ENCODE peak calls at places on chromosomes 3 and 15, in seven cellular contexts. T, L, P, W, G, X and O are unnamed samples.

GRCh38 chr3:100231668-100232067 is 29.1 kb upstream of the TBC1D23 start:
- DNase-seq in X (no peak), W (no peak), G (no peak), P (no peak), T (no peak), L (no peak), O (no peak)

GRCh38 chr3:187743195-187744141 is 1.8 kb downstream of the BCL6 start:
- DNase-seq in X (no peak), P (no peak), W (peak), G (peak), L (no peak), T (no peak), O (peak)

GRCh38 chr15:101531170-101531569 is 41.7 kb upstream of the PCSK6 start:
- DNase-seq in X (no peak), T (no peak), G (no peak), P (no peak), L (no peak), W (no peak), O (no peak)

GRCh38 chr15:61530769-61531168 is 301.7 kb upstream of the RORA start:
- DNase-seq in T (no peak), L (peak), W (peak), X (no peak), P (no peak), G (no peak), O (no peak)

GRCh38 chr3:140736863-140737460 is 59.1 kb downstream of the TRIM42 start:
- DNase-seq in W (peak), T (no peak), G (no peak), L (peak), P (no peak), X (no peak), O (peak)

GRCh38 chr3:196942915-196943277 is 568 bp upstream of the NCBP2 start:
- DNase-seq in T (no peak), W (no peak), G (no peak), P (no peak), L (peak), X (no peak), O (no peak)

GRCh38 chr3:142568393-142569017 is 10.0 kb downstream of the ATR start:
- DNase-seq in X (no peak), P (no peak), G (no peak), W (no peak), T (no peak), L (peak), O (no peak)

GRCh38 chr3:43180027-43180426 is 74.1 kb upstream of the POMGNT2 start:
- DNase-seq in G (no peak), W (peak), L (no peak), T (peak), X (no peak), P (peak), O (peak)

GRCh38 chr3:32435911-32436815 is 44.5 kb downstream of the CMTM7 start:
- DNase-seq in T (no peak), L (no peak), P (no peak), W (no peak), X (no peak), G (no peak), O (no peak)

GRCh38 chr3:72043212-72044133 is 258.5 kb upstream of the PROK2 start:
- DNase-seq in L (no peak), P (no peak), X (no peak), W (no peak), T (no peak), G (no peak), O (peak)

GRCh38 chr3:2568929-2569328 is 470.3 kb downstream of the CNTN4 start:
- DNase-seq in X (no peak), L (no peak), W (no peak), T (no peak), P (no peak), G (no peak), O (no peak)

GRCh38 chr3:124033360-124034015 is 41.6 kb upstream of the ROPN1 start:
- DNase-seq in X (no peak), W (no peak), T (no peak), L (peak), G (peak), P (no peak), O (no peak)

GRCh38 chr15:51775967-51776816 is 24.8 kb downstream of the TMOD2 start:
- DNase-seq in L (peak), X (no peak), P (no peak), T (no peak), G (peak), W (peak), O (peak)

GRCh38 chr3:114320251-114320650 is 26.4 kb downstream of the TIGIT start:
- DNase-seq in X (no peak), L (no peak), P (no peak), T (no peak), W (no peak), G (no peak), O (no peak)

GRCh38 chr15:80026310-80026709 is 33.2 kb upstream of the ZFAND6 start:
- DNase-seq in L (no peak), G (no peak), T (no peak), P (no peak), X (no peak), W (no peak), O (no peak)

GRCh38 chr3:132256984-132257383 is 60.2 kb upstream of the ACP3 start:
- DNase-seq in G (no peak), P (no peak), X (no peak), L (peak), T (no peak), W (peak), O (peak)

GRCh38 chr15:70866982-70867644 is 13.2 kb upstream of the LARP6 start:
- DNase-seq in T (no peak), L (no peak), W (peak), X (no peak), G (no peak), P (no peak), O (no peak)

GRCh38 chr3:136311971-136312370 is 61.8 kb downstream of the PCCB start:
- DNase-seq in G (no peak), P (no peak), T (no peak), L (no peak), W (peak), X (no peak), O (no peak)

GRCh38 chr15:90013503-90013937 is 12.4 kb downstream of the ZNF710 start:
- DNase-seq in P (no peak), W (no peak), G (no peak), T (no peak), X (no peak), L (no peak), O (peak)

GRCh38 chr15:88834211-88834812 is 31.1 kb downstream of the ACAN start:
- DNase-seq in T (no peak), P (no peak), G (peak), L (peak), X (no peak), W (peak), O (no peak)

GRCh38 chr3:13014755-13015285 is 58.4 kb downstream of the IQSEC1 start:
- DNase-seq in L (no peak), T (no peak), G (no peak), W (no peak), P (no peak), X (no peak), O (no peak)

GRCh38 chr3:64187065-64187959 is 38.0 kb downstream of the PRICKLE2 start:
- DNase-seq in P (no peak), T (peak), X (no peak), G (no peak), L (peak), W (peak), O (no peak)

GRCh38 chr3:122553171-122553570 is 10.9 kb downstream of the PARP9 start:
- DNase-seq in L (no peak), X (no peak), G (no peak), P (no peak), W (no peak), T (no peak), O (no peak)

GRCh38 chr15:81372571-81372970 is 1.4 kb downstream of the TMC3 start:
- DNase-seq in X (no peak), P (no peak), G (no peak), L (no peak), W (no peak), T (no peak), O (no peak)

GRCh38 chr15:66014022-66014421 is 144.7 kb downstream of the RAB11A start:
- DNase-seq in X (no peak), L (no peak), T (no peak), G (no peak), W (no peak), P (no peak), O (no peak)

GRCh38 chr3:126417461-126418255 is 22.9 kb downstream of the CFAP100 start:
- DNase-seq in W (no peak), L (no peak), T (no peak), X (no peak), G (no peak), P (no peak), O (no peak)

GRCh38 chr15:55912982-55913381 is 80.4 kb downstream of the NEDD4 start:
- DNase-seq in G (no peak), T (no peak), W (peak), L (no peak), P (no peak), X (no peak), O (no peak)

GRCh38 chr15:72033285-72033684 is 84.7 kb downstream of the MYO9A start:
- DNase-seq in X (no peak), G (no peak), P (no peak), W (no peak), T (no peak), L (no peak), O (no peak)

GRCh38 chr3:45140392-45140791 is 5.8 kb downstream of the CDCP1 start:
- DNase-seq in T (no peak), L (no peak), W (no peak), X (no peak), G (no peak), P (no peak), O (no peak)

GRCh38 chr15:100780208-100780800 is 99.3 kb upstream of the ALDH1A3 start:
- DNase-seq in L (no peak), P (no peak), W (no peak), X (no peak), G (no peak), T (no peak), O (no peak)

GRCh38 chr3:102129774-102130608 is 280.7 kb downstream of the NFKBIZ start:
- DNase-seq in T (peak), X (no peak), G (no peak), P (no peak), W (peak), L (no peak), O (no peak)

GRCh38 chr3:148233403-148233802 is 464.3 kb upstream of the AGTR1 start:
- DNase-seq in W (peak), G (no peak), X (no peak), P (no peak), T (no peak), L (no peak), O (no peak)

GRCh38 chr15:80991446-80991845 is 1.8 kb upstream of the MESD start:
- DNase-seq in X (no peak), T (no peak), P (no peak), L (no peak), G (no peak), W (peak), O (peak)

GRCh38 chr3:198071602-198072285 is 111.7 kb downstream of the LMLN start:
- DNase-seq in W (peak), G (no peak), L (peak), X (no peak), P (no peak), T (peak), O (peak)

GRCh38 chr3:187209501-187209900 is 12.2 kb downstream of the RTP1 start:
- DNase-seq in W (no peak), L (no peak), X (no peak), P (no peak), T (no peak), G (no peak), O (no peak)

GRCh38 chr3:100257601-100258000 is 3.2 kb upstream of the TBC1D23 start:
- DNase-seq in T (no peak), P (no peak), L (no peak), W (peak), G (no peak), X (no peak), O (no peak)

GRCh38 chr3:67495751-67496150 is 158.7 kb downstream of the SUCLG2 start:
- DNase-seq in T (no peak), X (no peak), L (no peak), P (no peak), G (no peak), W (peak), O (no peak)

GRCh38 chr15:43237842-43238470 is 17.1 kb upstream of the EPB42 start:
- DNase-seq in T (no peak), G (no peak), L (no peak), X (no peak), W (no peak), P (no peak), O (no peak)

GRCh38 chr3:47871389-47871788 is 68.5 kb downstream of the DHX30 start:
- DNase-seq in W (no peak), G (no peak), T (no peak), P (no peak), L (no peak), X (no peak), O (no peak)

GRCh38 chr15:95286911-95287769 is 1043.4 kb upstream of the NR2F2 start:
- DNase-seq in T (no peak), X (no peak), G (no peak), L (peak), W (peak), P (no peak), O (no peak)